ENCODE peak calls at places on chromosomes 12 and 14, in nine cellular contexts. H is GM20000, M is right lobe of liver, T is hepatocyte, V is endodermal cell, G is breast epithelium, I is fibroblast of lung, O is B cell, Y is dorsolateral prefrontal cortex. W is an unnamed sample.

GRCh38 chr12:5428332-5429221 is 3.3 kb upstream of the NTF3 start:
- DNase-seq in H (no peak), M (no peak), T (peak; percentile 70), V (peak; percentile 88), G (no peak), I (peak; percentile 58), O (no peak), Y (no peak), W (no peak)

GRCh38 chr12:5073838-5074237 is 30.2 kb downstream of the KCNA5 start:
- DNase-seq in H (no peak), M (no peak), T (no peak), V (peak; percentile 80), G (no peak), I (peak; percentile 31), O (no peak), Y (no peak), W (no peak)

GRCh38 chr12:107983871-107984480 is 145.1 kb upstream of the WSCD2 start:
- DNase-seq in H (no peak), M (no peak), T (no peak), V (no peak), G (no peak), I (no peak), O (no peak), Y (no peak), W (no peak)

GRCh38 chr12:22018860-22019259 is 27.2 kb upstream of the CMAS start:
- DNase-seq in H (no peak), M (no peak), T (no peak), V (no peak), G (no peak), I (peak; percentile 17), O (no peak), Y (no peak), W (no peak)

GRCh38 chr12:113974006-113974405 is 7.9 kb upstream of the RBM19 start:
- DNase-seq in H (no peak), M (no peak), T (no peak), V (no peak), G (no peak), I (no peak), O (no peak), Y (no peak), W (no peak)

GRCh38 chr12:66241061-66242043 is 52.3 kb downstream of the IRAK3 start:
- DNase-seq in H (no peak), M (no peak), T (no peak), V (no peak), G (no peak), I (peak; percentile 96), O (no peak), Y (no peak), W (no peak)

GRCh38 chr12:1797991-1798733 is 22.2 kb upstream of the LRTM2 start:
- DNase-seq in H (peak; percentile 3), M (peak; percentile 47), T (no peak), V (peak; percentile 58), G (no peak), I (no peak), O (peak; percentile 21), Y (no peak), W (no peak)

GRCh38 chr12:53492830-53493609 is 6.2 kb downstream of the MAP3K12 start:
- DNase-seq in H (peak; percentile 95), M (peak; percentile 94), T (peak; percentile 98), V (peak; percentile 100), G (peak; percentile 95), I (peak; percentile 89), O (peak; percentile 93), Y (peak; percentile 98), W (peak; percentile 53)

GRCh38 chr12:103652808-103653207 is 65.7 kb downstream of the STAB2 start:
- DNase-seq in H (no peak), M (no peak), T (peak; percentile 24), V (no peak), G (no peak), I (no peak), O (no peak), Y (no peak), W (no peak)

GRCh38 chr14:26709019-26709418 is 111.2 kb upstream of the NOVA1 start:
- DNase-seq in H (no peak), M (no peak), T (no peak), V (no peak), G (no peak), I (peak; percentile 17), O (no peak), Y (no peak), W (no peak)

GRCh38 chr12:47362131-47362686 is 282.4 kb upstream of the AMIGO2 start:
- DNase-seq in H (no peak), M (no peak), T (no peak), V (no peak), G (no peak), I (no peak), O (no peak), Y (no peak), W (no peak)

GRCh38 chr12:47360771-47361388 is 281.1 kb upstream of the AMIGO2 start:
- DNase-seq in H (no peak), M (no peak), T (no peak), V (no peak), G (no peak), I (no peak), O (peak; percentile 10), Y (no peak), W (no peak)

GRCh38 chr12:47364251-47364650 is 284.5 kb upstream of the AMIGO2 start:
- DNase-seq in H (no peak), M (no peak), T (no peak), V (no peak), G (no peak), I (no peak), O (no peak), Y (no peak), W (no peak)

GRCh38 chr12:47366203-47366978 is 286.6 kb upstream of the AMIGO2 start:
- DNase-seq in H (no peak), M (no peak), T (no peak), V (no peak), G (no peak), I (no peak), O (no peak), Y (no peak), W (no peak)

DNA sequence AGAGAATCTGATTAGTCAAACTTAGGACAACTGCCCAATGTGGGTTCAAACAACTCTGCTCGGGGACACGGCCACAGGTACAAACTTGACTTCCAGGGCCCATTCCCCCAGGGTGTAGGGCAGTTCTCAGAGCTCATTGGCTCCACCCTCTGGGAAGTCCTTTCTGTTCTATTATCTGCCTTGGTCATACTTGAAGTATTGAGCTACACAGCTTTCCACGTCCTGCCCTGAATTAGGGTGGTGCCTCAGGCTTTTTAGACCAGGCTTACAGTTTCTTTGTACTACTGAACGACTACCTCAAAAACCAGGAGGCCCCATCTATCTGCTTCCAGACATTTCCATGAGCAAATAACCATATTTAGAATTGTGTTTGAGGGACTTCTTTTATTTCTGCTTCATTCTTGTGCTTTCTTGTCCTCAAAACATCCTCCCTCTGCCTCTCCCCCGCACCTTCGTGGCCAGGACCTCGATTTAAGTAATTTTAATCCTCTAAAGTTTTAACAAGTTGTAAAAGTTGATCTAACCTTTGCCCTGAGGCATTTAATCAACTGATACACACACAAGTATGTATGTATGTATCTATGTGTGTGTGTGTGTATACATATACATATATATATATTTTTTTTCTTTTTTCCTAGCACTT is 281.8 kb upstream of the AMIGO2 start:
- DNase-seq in H (peak; percentile 30), M (peak; percentile 54), T (no peak), V (peak; percentile 68), G (no peak), I (no peak), O (peak; percentile 17), Y (no peak), W (peak; percentile 16)
- TF ChIP-seq CTCF in H (no peak), M (no peak), T (no peak), V (no peak), G (no peak), I (no peak), O (no peak), Y (no peak), W (no peak)

DNA sequence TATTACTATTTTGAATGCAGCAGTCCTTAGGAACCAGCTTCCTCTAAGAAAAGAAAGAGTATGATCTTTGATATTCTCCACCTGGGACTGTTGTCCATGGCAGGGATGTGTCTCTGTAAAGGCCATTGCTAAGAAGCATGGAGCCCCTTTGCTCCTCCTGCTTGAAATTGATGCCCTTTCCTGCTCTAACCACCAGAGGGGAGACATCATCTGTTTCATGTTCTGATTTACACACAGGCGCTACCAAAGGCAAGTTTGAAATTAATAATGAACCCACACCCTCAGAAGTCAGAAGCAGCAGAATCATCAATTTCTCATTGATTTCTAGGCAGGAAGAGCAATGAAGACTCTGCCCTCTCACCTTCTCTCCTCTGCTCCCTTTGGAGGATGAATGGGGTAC is 253.8 kb downstream of the RMST start:
- DNase-seq in H (no peak), M (no peak), T (peak; percentile 17), V (peak; percentile 72), G (no peak), I (peak; percentile 8), O (no peak), Y (no peak), W (no peak)
- TF ChIP-seq CTCF in H (no peak), M (peak; percentile 22), T (peak; percentile 40), V (peak; percentile 82), G (no peak), I (peak; percentile 28), O (no peak), Y (no peak), W (peak; percentile 17)

GRCh38 chr12:90280033-90280432 is 571.4 kb upstream of the ATP2B1 start:
- DNase-seq in H (no peak), M (no peak), T (no peak), V (no peak), G (no peak), I (peak; percentile 66), O (no peak), Y (no peak), W (no peak)

GRCh38 chr12:90275088-90275487 is 566.5 kb upstream of the ATP2B1 start:
- DNase-seq in H (no peak), M (no peak), T (no peak), V (no peak), G (no peak), I (no peak), O (no peak), Y (no peak), W (no peak)

GRCh38 chr12:90268574-90268973 is 559.9 kb upstream of the ATP2B1 start:
- DNase-seq in H (no peak), M (no peak), T (no peak), V (no peak), G (no peak), I (no peak), O (no peak), Y (no peak), W (no peak)

GRCh38 chr12:90274407-90274806 is 565.8 kb upstream of the ATP2B1 start:
- DNase-seq in H (no peak), M (no peak), T (no peak), V (no peak), G (no peak), I (no peak), O (no peak), Y (no peak), W (no peak)
- TF ChIP-seq CTCF in H (no peak), M (no peak), T (no peak), V (peak; percentile 50), G (no peak), I (no peak), O (no peak), Y (no peak), W (no peak)

DNA sequence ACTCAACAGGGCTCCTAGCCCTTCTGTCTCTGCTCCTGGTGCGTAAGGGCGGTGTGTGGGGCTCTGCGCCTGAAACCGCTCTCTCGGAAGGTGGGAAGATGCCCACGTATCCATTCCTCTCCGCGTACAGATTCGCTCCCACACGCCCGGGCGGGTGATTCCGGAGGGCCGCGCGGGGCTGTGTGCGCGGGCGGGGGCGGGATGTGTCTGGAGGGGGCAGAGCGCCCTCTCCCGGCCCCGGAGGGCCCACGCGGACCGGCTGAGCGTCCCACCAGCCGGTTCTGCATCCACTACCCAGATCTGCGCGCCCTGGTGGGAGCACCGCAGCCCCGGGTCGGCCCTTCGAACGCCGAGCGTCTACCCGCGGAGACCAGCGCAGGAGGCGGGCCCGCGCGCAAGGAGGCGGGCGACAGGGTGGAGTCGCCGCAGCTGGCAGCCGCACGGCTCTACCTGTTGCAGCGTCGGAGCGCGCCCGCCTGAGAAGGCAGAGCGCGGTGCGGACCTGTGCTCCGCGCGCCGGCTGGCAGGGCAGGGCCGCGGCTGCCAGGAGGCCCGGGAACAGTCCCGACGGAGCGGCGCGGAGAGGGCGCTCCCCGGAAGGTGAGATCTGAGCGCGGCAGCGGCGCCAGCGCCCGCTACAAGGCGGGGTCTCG is 1.4 kb upstream of the KCNK13 start:
- DNase-seq in H (peak; percentile 88), M (peak; percentile 52), T (peak; percentile 70), V (peak; percentile 94), G (no peak), I (peak; percentile 42), O (peak; percentile 58), Y (peak; percentile 41), W (no peak)
- TF ChIP-seq CTCF in H (peak; percentile 34), M (peak; percentile 43), T (peak; percentile 64), V (peak; percentile 89), G (no peak), I (peak; percentile 38), O (no peak), Y (peak; percentile 89), W (peak; percentile 54)